ENCODE peak calls at places on chromosomes 4 and X, in six cellular contexts. J is A549, F is HEK293T, E is IMR-90, A is K562, T is HepG2. K is an unnamed sample.

GRCh38 chr4:37844204-37844603 is 17.7 kb downstream of the PGM2 start:
- DNase-seq in J (no peak), F (no peak), E (no peak), A (no peak), T (no peak), K (no peak)

GRCh38 chr4:8472689-8473197 is 32.2 kb downstream of the TRMT44 start:
- DNase-seq in J (no peak), F (no peak), E (peak; percentile 99), A (no peak), T (no peak), K (no peak)

GRCh38 chr4:128285085-128286023 is 2.3 kb downstream of the PGRMC2 start:
- DNase-seq in J (peak; percentile 45), F (no peak), E (no peak), A (no peak), T (peak; percentile 82), K (no peak)

GRCh38 chr4:53055716-53056413 is 193.7 kb downstream of the RASL11B start:
- DNase-seq in J (no peak), F (no peak), E (no peak), A (no peak), T (peak; percentile 88), K (no peak)

GRCh38 chr4:83644677-83645639 is 109.0 kb downstream of the GPAT3 start:
- DNase-seq in J (peak; percentile 68), F (peak; percentile 44), E (peak; percentile 65), A (peak; percentile 75), T (peak; percentile 52), K (peak; percentile 28)

GRCh38 chr4:145823743-145824142 is 114.9 kb downstream of the ZNF827 start:
- DNase-seq in J (no peak), F (no peak), E (no peak), A (no peak), T (no peak), K (no peak)

GRCh38 chr4:10647811-10648210 is 36.8 kb downstream of the CLNK start:
- DNase-seq in J (no peak), F (no peak), E (peak; percentile 47), A (no peak), T (no peak), K (no peak)

GRCh38 chr4:82848706-82849105 is 42.2 kb downstream of the SEC31A start:
- DNase-seq in J (no peak), F (no peak), E (no peak), A (no peak), T (no peak), K (no peak)

GRCh38 chrX:136273986-136274385 is 22.8 kb upstream of the MAP7D3 start:
- DNase-seq in J (no peak), F (no peak), E (no peak), A (no peak), T (no peak), K (no peak)

GRCh38 chr4:10971800-10972398 is 287.3 kb upstream of the CLNK start:
- DNase-seq in J (no peak), F (no peak), E (no peak), A (no peak), T (no peak), K (no peak)

GRCh38 chr4:123120473-123120872 is 198.1 kb upstream of the NUDT6 start:
- DNase-seq in J (peak; percentile 10), F (no peak), E (peak; percentile 86), A (no peak), T (no peak), K (no peak)

GRCh38 chrX:17552251-17552650 is 177.3 kb downstream of the NHS start:
- DNase-seq in J (no peak), F (no peak), E (peak; percentile 55), A (no peak), T (no peak), K (no peak)

GRCh38 chrX:56978172-56978571 is 17.2 kb downstream of the SPIN3 start:
- DNase-seq in J (peak; percentile 46), F (peak; percentile 40), E (peak; percentile 44), A (peak; percentile 42), T (peak; percentile 14), K (peak; percentile 56)

GRCh38 chr4:55826986-55827385 is 7.4 kb downstream of the EXOC1L start:
- DNase-seq in J (no peak), F (no peak), E (no peak), A (no peak), T (no peak), K (no peak)

GRCh38 chr4:89296871-89297270 is 10.7 kb downstream of the GPRIN3 start:
- DNase-seq in J (no peak), F (no peak), E (no peak), A (no peak), T (no peak), K (no peak)

GRCh38 chr4:4852591-4853362 is 6.7 kb upstream of the MSX1 start:
- DNase-seq in J (no peak), F (no peak), E (peak; percentile 76), A (peak; percentile 38), T (no peak), K (no peak)

GRCh38 chr4:186691396-186691795 is 32.3 kb downstream of the FAT1 start:
- DNase-seq in J (no peak), F (no peak), E (no peak), A (no peak), T (no peak), K (no peak)

GRCh38 chr4:3531306-3531886 is 826 bp downstream of the LRPAP1 start:
- DNase-seq in J (no peak), F (no peak), E (no peak), A (no peak), T (no peak), K (no peak)

GRCh38 chr4:3529363-3529762 is 2.9 kb downstream of the LRPAP1 start:
- DNase-seq in J (no peak), F (no peak), E (no peak), A (no peak), T (no peak), K (no peak)

GRCh38 chr4:3527914-3528876 is 4.0 kb downstream of the LRPAP1 start:
- DNase-seq in J (no peak), F (no peak), E (no peak), A (no peak), T (no peak), K (no peak)

GRCh38 chr4:3530663-3531254 is 1.5 kb downstream of the LRPAP1 start:
- DNase-seq in J (no peak), F (no peak), E (no peak), A (no peak), T (no peak), K (no peak)

GRCh38 chr4:3530051-3530450 is 2.2 kb downstream of the LRPAP1 start:
- DNase-seq in J (no peak), F (no peak), E (no peak), A (no peak), T (no peak), K (no peak)
- TF ChIP-seq BHLHE40 in J (no peak), F (no peak), E (no peak), A (no peak), T (no peak), K (no peak)

DNA sequence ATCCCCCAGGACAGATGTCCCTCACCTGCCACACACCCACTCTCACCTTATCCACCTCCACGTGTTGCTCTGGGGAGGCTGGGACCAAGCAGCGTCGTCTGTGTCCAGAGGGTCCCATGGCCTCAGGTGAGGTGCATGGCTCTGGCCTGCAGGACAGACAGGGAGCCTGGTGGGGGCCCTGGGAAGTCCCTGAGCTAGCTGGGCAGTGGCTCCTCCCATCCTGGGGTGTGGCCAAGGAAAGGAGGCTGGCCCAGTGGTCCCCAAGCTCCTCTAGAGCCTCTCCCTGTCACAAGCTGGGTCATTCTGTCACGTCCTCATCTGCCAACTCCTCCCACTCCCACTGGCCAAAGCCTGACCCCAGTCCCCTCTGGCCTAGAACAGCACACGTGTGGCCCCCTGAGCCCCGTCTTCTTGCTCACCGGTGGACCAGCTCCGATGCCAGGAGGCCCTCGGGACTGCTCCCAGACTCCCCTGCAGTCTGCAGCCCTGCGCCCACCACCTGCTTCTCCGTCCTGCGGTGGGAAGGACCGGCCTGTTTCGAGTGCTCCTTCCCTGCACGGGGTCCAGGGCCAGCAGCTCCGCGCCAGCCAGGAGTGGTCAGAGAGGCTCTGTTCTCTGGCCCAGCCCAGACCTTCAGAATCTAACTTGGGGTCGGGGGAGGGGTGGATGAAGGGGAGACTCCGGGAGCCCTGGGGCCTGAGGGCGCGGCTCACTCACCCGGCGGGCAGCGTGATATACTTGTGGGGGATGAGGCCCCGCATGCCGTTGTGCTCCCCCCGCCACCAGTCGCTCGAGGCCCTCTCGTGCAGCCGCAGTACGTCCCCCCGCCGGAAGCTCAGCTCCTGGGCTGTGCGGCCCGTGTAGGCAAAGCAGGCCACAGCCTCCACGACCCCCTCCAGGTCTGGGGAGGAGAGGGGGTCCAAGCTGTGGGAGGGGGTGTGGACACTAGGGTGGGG is 4.8 kb downstream of the AVPR2 start:
- DNase-seq in J (no peak), F (peak; percentile 44), E (no peak), A (peak; percentile 76), T (peak; percentile 10), K (no peak)
- TF ChIP-seq BHLHE40 in J (no peak), F (no peak), E (no peak), A (no peak), T (no peak), K (no peak)

GRCh38 chr4:39369301-39369700 is 3.1 kb upstream of the RFC1 start:
- DNase-seq in J (no peak), F (no peak), E (no peak), A (peak; percentile 37), T (no peak), K (no peak)
- TF ChIP-seq BHLHE40 in J (no peak), F (no peak), E (no peak), A (peak; percentile 40), T (no peak), K (no peak)

DNA sequence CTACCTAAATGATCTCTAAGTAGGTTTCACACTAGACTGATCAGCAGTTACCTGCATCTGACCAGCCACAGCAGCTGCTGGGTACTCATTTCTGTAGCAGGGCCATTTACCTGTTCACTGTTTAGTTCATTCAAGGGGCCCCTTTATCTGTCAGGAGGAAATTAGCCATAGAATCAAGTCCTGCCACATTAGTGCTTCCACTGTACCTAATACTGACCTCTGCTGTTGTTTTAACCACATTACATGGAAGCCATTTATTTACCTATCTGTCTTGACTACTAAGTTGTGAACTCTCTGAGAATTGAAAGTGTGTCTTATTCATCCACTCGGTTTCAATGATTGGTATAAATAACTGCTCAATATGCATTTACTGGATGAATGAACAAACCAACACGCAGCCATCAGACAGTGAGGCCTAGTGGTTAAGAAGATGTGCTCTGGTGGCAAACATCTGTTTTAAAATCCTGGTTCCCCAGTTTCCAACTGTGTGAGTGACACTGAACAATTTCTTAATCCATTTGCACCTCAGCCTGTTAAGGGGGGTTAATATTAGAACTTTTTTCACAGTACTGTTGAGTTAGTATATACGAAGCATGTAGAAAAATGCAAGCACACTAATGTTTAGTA is 30.0 kb upstream of the ANXA5 start:
- DNase-seq in J (peak; percentile 61), F (peak; percentile 56), E (peak; percentile 78), A (peak; percentile 64), T (peak; percentile 64), K (peak; percentile 47)
- TF ChIP-seq BHLHE40 in J (no peak), F (no peak), E (no peak), A (no peak), T (no peak), K (no peak)

DNA sequence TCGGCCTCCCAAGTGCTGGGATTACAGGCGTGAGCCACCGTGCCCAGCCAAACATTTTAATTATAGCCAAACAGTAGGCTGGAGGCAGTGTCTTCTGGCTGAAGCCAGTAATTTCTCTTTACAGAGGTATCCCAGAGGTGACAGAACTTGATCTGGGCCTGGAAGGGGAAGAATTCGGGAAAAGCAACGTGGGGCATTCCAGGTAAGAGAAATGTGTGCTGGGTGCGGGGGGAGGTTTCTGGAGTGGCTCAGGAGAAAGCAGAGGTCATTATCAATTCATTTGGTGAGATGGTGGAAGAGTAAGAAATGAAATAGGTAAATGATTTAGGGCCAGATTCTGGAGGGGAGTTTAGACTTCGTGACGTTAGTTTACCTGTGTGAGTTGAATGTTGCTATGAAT is 2.4 kb downstream of the PRIMPOL start:
- DNase-seq in J (no peak), F (no peak), E (no peak), A (no peak), T (no peak), K (no peak)
- TF ChIP-seq BHLHE40 in J (no peak), F (no peak), E (no peak), A (no peak), T (no peak), K (no peak)

K was measured in GM12878.